ENCODE peak calls at places on chromosomes 11 and 22, in six cellular contexts. One of them, this sample, is unnamed.

GRCh38 chr11:44885065-44885777 is 65.5 kb downstream of the TP53I11 start:
- DNase-seq in non-pigmented ciliary epithelial cell: no peak
- DNase-seq in D341Med: no peak
- DNase-seq in fibroblast of lung: no peak
- DNase-seq in heart left ventricle: no peak
- DNase-seq in NCI-H510A: no peak
- DNase-seq in this sample: no peak

GRCh38 chr11:88404363-88404762 is 66.8 kb upstream of the CTSC start:
- DNase-seq in non-pigmented ciliary epithelial cell: no peak
- DNase-seq in D341Med: no peak
- DNase-seq in fibroblast of lung: no peak
- DNase-seq in heart left ventricle: no peak
- DNase-seq in NCI-H510A: no peak
- DNase-seq in this sample: no peak

GRCh38 chr11:18245396-18245795 is 3.1 kb downstream of the SAA2 start:
- DNase-seq in non-pigmented ciliary epithelial cell: no peak
- DNase-seq in D341Med: no peak
- DNase-seq in fibroblast of lung: peak; percentile 15
- DNase-seq in heart left ventricle: no peak
- DNase-seq in NCI-H510A: no peak
- DNase-seq in this sample: peak; percentile 27

GRCh38 chr11:76903325-76903724 is 42.6 kb downstream of the ACER3 start:
- DNase-seq in non-pigmented ciliary epithelial cell: no peak
- DNase-seq in D341Med: no peak
- DNase-seq in fibroblast of lung: no peak
- DNase-seq in heart left ventricle: no peak
- DNase-seq in NCI-H510A: peak; percentile 60
- DNase-seq in this sample: no peak

GRCh38 chr22:36328635-36329216 is 59.0 kb downstream of the MYH9 start:
- DNase-seq in non-pigmented ciliary epithelial cell: peak; percentile 70
- DNase-seq in D341Med: no peak
- DNase-seq in fibroblast of lung: peak; percentile 94
- DNase-seq in heart left ventricle: no peak
- DNase-seq in NCI-H510A: no peak
- DNase-seq in this sample: peak; percentile 89

GRCh38 chr11:116137753-116138152 is 633.5 kb upstream of the CADM1 start:
- DNase-seq in non-pigmented ciliary epithelial cell: no peak
- DNase-seq in D341Med: no peak
- DNase-seq in fibroblast of lung: no peak
- DNase-seq in heart left ventricle: no peak
- DNase-seq in NCI-H510A: no peak
- DNase-seq in this sample: no peak

GRCh38 chr11:94144233-94144632 is 15.6 kb downstream of the PANX1 start:
- DNase-seq in non-pigmented ciliary epithelial cell: no peak
- DNase-seq in D341Med: no peak
- DNase-seq in fibroblast of lung: no peak
- DNase-seq in heart left ventricle: no peak
- DNase-seq in NCI-H510A: no peak
- DNase-seq in this sample: no peak

GRCh38 chr11:73321342-73322110 is 13.4 kb downstream of the ARHGEF17 start:
- DNase-seq in non-pigmented ciliary epithelial cell: no peak
- DNase-seq in D341Med: no peak
- DNase-seq in fibroblast of lung: peak; percentile 77
- DNase-seq in heart left ventricle: peak; percentile 81
- DNase-seq in NCI-H510A: no peak
- DNase-seq in this sample: no peak